ENCODE peak calls at places on chromosomes 13 and 19, in ten cellular contexts. J, E, C, O, L, X, P, B, W and A are unnamed samples.

GRCh38 chr19:5891938-5892771 is 11.4 kb downstream of the NDUFA11 start:
- DNase-seq in W (no peak), P (no peak), C (no peak), E (peak), X (no peak), L (peak), B (peak), O (peak), J (peak), A (no peak)

GRCh38 chr13:51520524-51520923 is 63.7 kb upstream of the WDFY2 start:
- DNase-seq in J (no peak), B (no peak), E (no peak), X (no peak), L (peak), O (peak), C (no peak), P (no peak), W (no peak), A (no peak)

GRCh38 chr19:15534957-15535864 is 26.9 kb downstream of the CYP4F22 start:
- DNase-seq in C (no peak), O (no peak), L (no peak), P (no peak), E (peak), J (no peak), B (no peak), W (no peak), X (no peak), A (no peak)

GRCh38 chr19:20662421-20663105 is 1.2 kb upstream of the ZNF626 start:
- DNase-seq in E (no peak), P (no peak), C (no peak), O (no peak), W (no peak), B (no peak), X (no peak), L (no peak), J (no peak), A (no peak)

GRCh38 chr13:50280538-50280937 is 265.3 kb downstream of the KCNRG start:
- DNase-seq in C (no peak), B (no peak), W (no peak), O (no peak), J (no peak), E (no peak), L (no peak), X (no peak), P (no peak), A (no peak)

GRCh38 chr19:48551437-48552302 is at the start of gene SULT2B1:
- DNase-seq in W (no peak), X (no peak), O (no peak), P (peak), B (no peak), J (no peak), E (no peak), L (no peak), C (no peak), A (no peak)

GRCh38 chr19:35744688-35745327 is 410 bp downstream of the U2AF1L4 start:
- DNase-seq in J (peak), C (peak), E (peak), O (peak), L (peak), P (peak), W (peak), B (peak), X (peak), A (peak)

GRCh38 chr19:13053238-13053637 is 49.4 kb downstream of the LYL1 start:
- DNase-seq in B (no peak), J (no peak), C (no peak), X (no peak), P (no peak), W (no peak), E (no peak), O (no peak), L (peak), A (no peak)

GRCh38 chr13:102903659-102904407 is 58.0 kb downstream of the ERCC5 start:
- DNase-seq in P (no peak), B (no peak), C (no peak), J (no peak), W (no peak), O (peak), X (no peak), E (no peak), L (peak), A (no peak)

GRCh38 chr13:82847595-82847994 is 1034.7 kb downstream of the SLITRK1 start:
- DNase-seq in P (no peak), L (no peak), W (no peak), X (no peak), C (no peak), B (peak), O (no peak), J (no peak), E (no peak), A (no peak)

GRCh38 chr13:112441779-112442310 is 65.7 kb downstream of the SPACA7 start:
- DNase-seq in L (no peak), W (no peak), E (no peak), O (no peak), P (no peak), J (no peak), B (no peak), C (no peak), X (no peak), A (no peak)

GRCh38 chr19:3491396-3492119 is 8.3 kb upstream of the SMIM44 start:
- DNase-seq in X (no peak), C (no peak), W (no peak), P (no peak), J (no peak), E (no peak), L (no peak), O (no peak), B (peak), A (no peak)

GRCh38 chr13:110421061-110421460 is 114.0 kb downstream of the COL4A2 start:
- DNase-seq in P (no peak), B (no peak), X (no peak), C (no peak), E (no peak), J (no peak), O (no peak), L (no peak), W (no peak), A (no peak)

GRCh38 chr19:39943586-39943985 is 9.2 kb upstream of the FCGBP start:
- DNase-seq in X (no peak), O (no peak), E (no peak), C (no peak), L (no peak), J (no peak), P (peak), B (no peak), W (no peak), A (no peak)

GRCh38 chr13:37179646-37180045 is 74.2 kb upstream of the CSNK1A1L start:
- DNase-seq in W (no peak), L (no peak), X (no peak), C (no peak), O (no peak), B (no peak), E (no peak), J (no peak), P (no peak), A (no peak)